ENCODE peak calls at places on chromosomes 12 and 14, in six cellular contexts. X is H1, M is stomach, C is transverse colon, R is GM12892, O is prostate gland. W is an unnamed sample.

GRCh38 chr14:84225243-84225642 is 1304.7 kb upstream of the FLRT2 start:
- DNase-seq in X (no peak), M (no peak), C (peak; percentile 16), R (no peak), O (no peak), W (no peak)

GRCh38 chr12:80632835-80633234 is 74.6 kb upstream of the MYF6 start:
- DNase-seq in X (peak; percentile 56), M (no peak), C (no peak), R (no peak), O (no peak), W (no peak)

GRCh38 chr14:100176811-100177327 is 17.4 kb upstream of the DEGS2 start:
- DNase-seq in X (no peak), M (no peak), C (no peak), R (no peak), O (no peak), W (no peak)

GRCh38 chr12:8081921-8082577 is at the start of gene NECAP1:
- DNase-seq in X (peak; percentile 89), M (peak; percentile 97), C (peak; percentile 97), R (peak; percentile 63), O (peak; percentile 97), W (peak; percentile 97)

GRCh38 chr12:120397827-120398563 is 29.0 kb upstream of the MSI1 start:
- DNase-seq in X (no peak), M (peak; percentile 35), C (no peak), R (no peak), O (peak; percentile 8), W (no peak)

GRCh38 chr12:12704593-12705230 is 8.7 kb upstream of the GPR19 start:
- DNase-seq in X (no peak), M (peak; percentile 62), C (peak; percentile 60), R (no peak), O (peak; percentile 75), W (no peak)

GRCh38 chr14:58955294-58955821 is 233.1 kb upstream of the DAAM1 start:
- DNase-seq in X (no peak), M (no peak), C (no peak), R (no peak), O (no peak), W (no peak)

GRCh38 chr12:112705037-112705632 is 86.4 kb upstream of the RPH3A start:
- DNase-seq in X (no peak), M (no peak), C (no peak), R (no peak), O (no peak), W (no peak)

GRCh38 chr14:57530571-57530970 is 36.9 kb upstream of the CCDC198 start:
- DNase-seq in X (no peak), M (no peak), C (no peak), R (no peak), O (no peak), W (no peak)

GRCh38 chr12:57225680-57226190 is 3.8 kb upstream of the SHMT2 start:
- DNase-seq in X (no peak), M (no peak), C (no peak), R (no peak), O (no peak), W (no peak)

GRCh38 chr12:88781909-88782308 is 201.6 kb upstream of the KITLG start:
- DNase-seq in X (no peak), M (no peak), C (no peak), R (no peak), O (no peak), W (no peak)

GRCh38 chr12:98418357-98419075 is 96.9 kb upstream of the TMPO start:
- DNase-seq in X (no peak), M (peak; percentile 92), C (peak; percentile 89), R (no peak), O (peak; percentile 86), W (peak; percentile 93)

GRCh38 chr12:111443586-111443985 is 37.9 kb downstream of the SH2B3 start:
- DNase-seq in X (no peak), M (peak; percentile 21), C (peak; percentile 23), R (no peak), O (no peak), W (peak; percentile 56)

GRCh38 chr12:111442301-111443045 is 36.8 kb downstream of the SH2B3 start:
- DNase-seq in X (no peak), M (no peak), C (peak; percentile 44), R (no peak), O (no peak), W (no peak)

GRCh38 chr12:111444706-111445310 is 39.1 kb downstream of the SH2B3 start:
- DNase-seq in X (no peak), M (peak; percentile 59), C (peak; percentile 80), R (peak; percentile 87), O (no peak), W (peak; percentile 79)

GRCh38 chr12:111444314-111444705 is 38.6 kb downstream of the SH2B3 start:
- DNase-seq in X (no peak), M (peak; percentile 15), C (peak; percentile 12), R (peak; percentile 40), O (no peak), W (no peak)

GRCh38 chr12:111443086-111443485 is 37.4 kb downstream of the SH2B3 start:
- DNase-seq in X (no peak), M (no peak), C (no peak), R (no peak), O (no peak), W (peak; percentile 53)
- TF ChIP-seq POLR2A in X (no peak), M (no peak), C (no peak), R (no peak), O (no peak), W (no peak)

DNA sequence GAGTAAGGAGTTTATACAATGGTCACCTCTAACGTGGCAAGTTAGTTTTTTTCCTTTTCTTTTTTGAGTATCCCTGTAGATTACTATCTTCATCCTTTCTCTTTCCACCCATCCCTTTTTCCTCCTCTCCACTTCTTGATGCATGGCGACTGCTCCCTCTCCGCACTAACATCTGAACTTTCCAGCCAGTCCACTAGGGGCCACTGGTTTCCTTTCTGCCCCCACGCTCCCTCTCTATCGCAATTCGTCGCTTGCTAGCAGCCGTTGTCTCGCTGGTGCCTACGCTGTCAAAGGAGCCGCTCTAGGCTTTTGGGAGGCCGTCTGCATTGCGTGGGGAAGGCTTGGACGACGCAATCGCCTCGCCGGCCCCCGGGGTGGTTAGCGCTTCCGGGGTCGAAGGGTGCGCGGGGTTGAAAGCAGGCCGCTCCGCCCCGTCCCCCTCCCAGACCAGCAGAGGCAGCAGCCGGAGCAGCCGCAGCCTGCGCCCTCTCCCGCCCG is at the start of gene PCBP2:
- DNase-seq in X (peak; percentile 98), M (peak; percentile 97), C (peak; percentile 98), R (peak; percentile 96), O (peak; percentile 98), W (peak; percentile 99)
- TF ChIP-seq POLR2AphosphoS5 in X (no peak), M (peak; percentile 98), C (peak; percentile 92), R (peak; percentile 94), O (peak; percentile 99), W (peak; percentile 99)

GRCh38 chr14:102139248-102140026 is at the start of gene WDR20:
- DNase-seq in X (peak; percentile 94), M (peak; percentile 99), C (peak; percentile 99), R (peak; percentile 93), O (peak; percentile 98), W (peak; percentile 97)
- TF ChIP-seq POLR2A in X (peak; percentile 81), M (no peak), C (peak; percentile 66), R (peak; percentile 86), O (peak; percentile 66), W (peak; percentile 35)

GRCh38 chr12:53076461-53076860 is 2.7 kb downstream of the SPRYD3 start:
- DNase-seq in X (no peak), M (no peak), C (no peak), R (no peak), O (no peak), W (no peak)

GRCh38 chr12:53078425-53079225 is 565 bp downstream of the SPRYD3 start:
- DNase-seq in X (no peak), M (peak; percentile 49), C (peak; percentile 63), R (no peak), O (no peak), W (peak; percentile 63)

GRCh38 chr12:53082637-53083036 is 3.4 kb upstream of the SPRYD3 start:
- DNase-seq in X (no peak), M (no peak), C (no peak), R (no peak), O (no peak), W (no peak)

GRCh38 chr12:53077030-53077429 is 2.2 kb downstream of the SPRYD3 start:
- DNase-seq in X (no peak), M (no peak), C (no peak), R (no peak), O (no peak), W (peak; percentile 69)

DNA sequence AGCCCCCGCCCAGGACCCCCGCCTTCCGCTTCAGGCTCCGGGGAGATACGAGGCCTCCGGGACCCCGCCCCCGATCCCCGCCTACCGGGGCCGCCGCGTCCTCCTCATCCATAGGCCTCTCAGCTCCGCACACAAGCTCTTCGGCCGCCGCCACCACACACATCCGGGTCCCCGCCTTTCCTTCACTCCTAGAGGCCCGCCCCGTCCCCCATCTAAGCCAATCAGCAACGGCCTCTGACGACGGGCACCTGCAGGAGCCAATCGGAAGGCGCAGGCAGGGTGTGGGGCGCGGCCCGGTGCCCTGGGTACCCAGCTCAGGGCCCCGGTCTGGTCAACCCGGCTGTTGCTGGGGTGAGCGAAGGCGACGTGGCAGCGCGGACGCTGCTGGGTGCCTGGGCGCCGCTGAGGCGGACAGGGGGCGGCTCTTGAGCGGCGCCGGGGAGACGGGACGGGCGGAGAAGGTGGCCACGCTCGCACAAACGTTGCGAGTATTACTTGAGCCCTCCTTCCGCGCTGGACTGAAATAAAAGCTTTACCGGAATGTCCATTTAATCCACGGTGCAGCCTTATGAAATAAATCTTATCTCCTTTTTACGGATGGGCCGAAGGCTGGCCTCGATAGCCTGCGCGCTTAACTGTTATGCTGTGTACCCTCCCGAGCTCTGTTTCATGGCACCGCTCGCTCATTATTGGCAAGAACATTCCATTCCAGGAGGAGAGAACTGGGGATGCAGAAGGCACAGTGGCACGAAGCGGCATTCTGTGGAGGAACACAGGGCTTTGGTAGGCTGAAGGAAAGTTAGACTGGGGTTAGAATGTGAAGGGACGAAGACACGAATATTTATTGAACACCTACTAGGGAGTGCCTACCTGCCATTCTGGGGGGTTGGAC is at the start of gene SPRYD3:
- DNase-seq in X (peak; percentile 94), M (peak; percentile 97), C (peak; percentile 98), R (peak; percentile 100), O (peak; percentile 98), W (peak; percentile 100)
- TF ChIP-seq POLR2AphosphoS5 in X (no peak), M (peak; percentile 96), C (peak; percentile 85), R (peak; percentile 71), O (peak; percentile 96), W (peak; percentile 67)

GRCh38 chr14:35576856-35577255 is 42.9 kb downstream of the INSM2 start:
- DNase-seq in X (no peak), M (no peak), C (no peak), R (no peak), O (no peak), W (no peak)
- TF ChIP-seq POLR2A in X (no peak), M (no peak), C (no peak), R (no peak), O (no peak), W (no peak)

GRCh38 chr12:123013185-123014095 is 33.0 kb downstream of the ARL6IP4 start:
- DNase-seq in X (no peak), M (no peak), C (no peak), R (no peak), O (no peak), W (no peak)
- TF ChIP-seq POLR2AphosphoS5 in X (no peak), M (no peak), C (no peak), R (no peak), O (no peak), W (no peak)

GRCh38 chr14:31229638-31230229 is 22.1 kb upstream of the HECTD1 start:
- DNase-seq in X (no peak), M (peak; percentile 86), C (peak; percentile 79), R (no peak), O (peak; percentile 89), W (peak; percentile 82)
- TF ChIP-seq POLR2A in X (no peak), M (no peak), C (peak; percentile 55), R (no peak), O (no peak), W (no peak)

GRCh38 chr14:34935552-34935951 is 47.2 kb upstream of the SRP54 start:
- DNase-seq in X (no peak), M (no peak), C (no peak), R (no peak), O (no peak), W (no peak)
- TF ChIP-seq POLR2AphosphoS5 in X (no peak), M (no peak), C (no peak), R (no peak), O (no peak), W (no peak)

W was measured in suprapubic skin.